ENCODE peak calls at places on chromosome 3, in four cellular contexts. D is GM23338, Y is PC-9, E is A673. Q is an unnamed sample. For H3K4me1, the result is how much of the 10 kb centered on the place peaks cover.

GRCh38 chr3:63972196-63972595 is 51.1 kb downstream of the PSMD6 start:
- DNase-seq in D (no peak), Y (no peak), E (no peak), Q (no peak)

GRCh38 chr3:146125946-146126345 is 35.0 kb downstream of the PLOD2 start:
- DNase-seq in D (no peak), Y (no peak), E (peak), Q (peak)

GRCh38 chr3:16350041-16350952 is 85.3 kb downstream of the OXNAD1 start:
- DNase-seq in D (no peak), Y (peak), E (peak), Q (no peak)

GRCh38 chr3:124260206-124260915 is 268.4 kb upstream of the ROPN1 start:
- DNase-seq in D (no peak), Y (peak), E (peak), Q (no peak)

GRCh38 chr3:192033246-192033645 is 572.3 kb downstream of the PYDC2 start:
- DNase-seq in D (no peak), Y (no peak), E (no peak), Q (no peak)

GRCh38 chr3:77947671-77948070 is 907.8 kb downstream of the ROBO2 start:
- DNase-seq in D (no peak), Y (no peak), E (no peak), Q (no peak)

GRCh38 chr3:122977645-122978466 is 49.7 kb downstream of the SEMA5B start:
- DNase-seq in D (peak), Y (peak), E (peak), Q (peak)

GRCh38 chr3:55906896-55907295 is 419.8 kb upstream of the WNT5A start:
- DNase-seq in D (no peak), Y (no peak), E (no peak), Q (no peak)

GRCh38 chr3:62567097-62568021 is 194.0 kb upstream of the FEZF2 start:
- DNase-seq in D (no peak), Y (peak), E (no peak), Q (peak)

GRCh38 chr3:30795176-30795575 is 99.3 kb downstream of the GADL1 start:
- DNase-seq in D (no peak), Y (no peak), E (peak), Q (no peak)

GRCh38 chr3:177516130-177517011 is 319.1 kb upstream of the TBL1XR1 start:
- DNase-seq in D (peak), Y (no peak), E (peak), Q (no peak)

GRCh38 chr3:29440321-29441019 is 159.6 kb downstream of the RBMS3 start:
- DNase-seq in D (peak), Y (peak), E (peak), Q (peak)

GRCh38 chr3:20073683-20074082 is 33.4 kb downstream of the KAT2B start:
- DNase-seq in D (peak), Y (no peak), E (peak), Q (no peak)

GRCh38 chr3:69012836-69013255 is 638 bp downstream of the EOGT start:
- DNase-seq in D (peak), Y (no peak), E (no peak), Q (peak)

GRCh38 chr3:10378246-10378645 is 57.3 kb upstream of the SEC13 start:
- DNase-seq in D (no peak), Y (no peak), E (no peak), Q (no peak)

GRCh38 chr3:124542483-124542882 is 187.8 kb upstream of the UMPS start:
- DNase-seq in D (peak), Y (no peak), E (no peak), Q (no peak)

GRCh38 chr3:194944526-194944925 is 258.8 kb downstream of the FAM43A start:
- DNase-seq in D (no peak), Y (no peak), E (no peak), Q (no peak)

GRCh38 chr3:106688463-106688862 is 688.8 kb upstream of the CCDC54 start:
- DNase-seq in D (no peak), Y (peak), E (peak), Q (peak)

GRCh38 chr3:97485206-97485605 is 279.4 kb upstream of the ARL6 start:
- DNase-seq in D (no peak), Y (no peak), E (no peak), Q (no peak)

GRCh38 chr3:41640076-41640475 is 321.8 kb downstream of the ULK4 start:
- DNase-seq in D (no peak), Y (no peak), E (no peak), Q (no peak)

GRCh38 chr3:30723211-30723610 is 116.8 kb downstream of the TGFBR2 start:
- DNase-seq in D (no peak), Y (no peak), E (no peak), Q (no peak)

GRCh38 chr3:158918008-158918407 is 116.2 kb downstream of the MFSD1 start:
- DNase-seq in D (peak), Y (peak), E (peak), Q (peak)

GRCh38 chr3:45551214-45552010 is 43.1 kb upstream of the LIMD1 start:
- DNase-seq in D (no peak), Y (peak), E (peak), Q (peak)

GRCh38 chr3:117719316-117719926 is 1009.8 kb downstream of the TUSC7 start:
- DNase-seq in D (peak), Y (no peak), E (peak), Q (peak)

GRCh38 chr3:34483290-34483887 is 685.0 kb downstream of the PDCD6IP start:
- DNase-seq in D (no peak), Y (no peak), E (peak), Q (no peak)

GRCh38 chr3:152443212-152444023 is 174.7 kb downstream of the MBNL1 start:
- DNase-seq in D (no peak), Y (no peak), E (peak), Q (no peak)
- H3K4me1 ChIP-seq in D (under half), Y (under half), E (under half), Q (under half)

DNA sequence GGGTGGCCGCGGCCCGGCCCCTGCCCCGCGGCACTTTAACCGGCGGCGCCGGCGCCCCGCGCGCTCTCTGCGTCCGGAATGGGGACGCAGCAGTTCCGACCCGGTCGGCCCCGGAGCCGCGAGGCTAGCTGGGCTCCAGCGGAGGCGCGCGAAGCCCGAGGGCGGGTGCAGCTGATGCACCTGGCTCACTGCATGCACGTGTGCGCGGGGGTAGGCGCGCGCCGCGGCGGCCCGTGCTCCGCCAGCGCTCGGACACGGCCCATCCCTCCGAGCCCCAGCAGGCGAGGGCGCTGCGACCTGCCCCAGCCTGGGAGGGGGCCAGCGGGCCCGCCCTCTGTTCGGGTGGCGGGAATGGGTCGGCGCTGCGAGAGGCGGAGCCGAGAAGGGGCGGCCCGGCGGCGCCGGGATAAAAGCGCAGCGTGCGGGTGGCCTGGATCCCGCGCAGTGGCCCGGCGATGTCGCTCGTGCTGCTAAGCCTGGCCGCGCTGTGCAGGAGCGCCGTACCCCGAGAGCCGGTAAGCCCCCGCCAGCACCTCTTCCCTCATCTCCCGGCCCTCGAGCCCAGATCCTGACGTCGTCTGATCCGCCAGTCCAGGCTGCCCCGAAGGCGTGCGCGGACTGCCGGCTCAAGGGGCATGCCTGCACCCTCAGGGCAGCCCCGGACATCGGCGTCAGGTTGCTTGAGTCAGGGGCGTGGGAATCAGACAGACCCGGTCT is at the start of the genes CHDH and IL17RB:
- DNase-seq in D (peak), Y (no peak), E (no peak), Q (peak)
- TF ChIP-seq EZH2 in D (no peak), Y (no peak), E (peak), Q (no peak)

GRCh38 chr3:50324351-50325144 is 2.0 kb upstream of the HYAL2 start:
- DNase-seq in D (peak), Y (peak), E (peak), Q (peak)

GRCh38 chr3:50323614-50324199 is 1.2 kb upstream of the HYAL2 start:
- DNase-seq in D (no peak), Y (no peak), E (no peak), Q (no peak)

GRCh38 chr3:50322386-50323091 is at the start of gene HYAL2:
- DNase-seq in D (peak), Y (no peak), E (no peak), Q (no peak)

GRCh38 chr3:50321844-50322385 is 630 bp downstream of the HYAL2 start:
- DNase-seq in D (no peak), Y (no peak), E (no peak), Q (no peak)

DNA sequence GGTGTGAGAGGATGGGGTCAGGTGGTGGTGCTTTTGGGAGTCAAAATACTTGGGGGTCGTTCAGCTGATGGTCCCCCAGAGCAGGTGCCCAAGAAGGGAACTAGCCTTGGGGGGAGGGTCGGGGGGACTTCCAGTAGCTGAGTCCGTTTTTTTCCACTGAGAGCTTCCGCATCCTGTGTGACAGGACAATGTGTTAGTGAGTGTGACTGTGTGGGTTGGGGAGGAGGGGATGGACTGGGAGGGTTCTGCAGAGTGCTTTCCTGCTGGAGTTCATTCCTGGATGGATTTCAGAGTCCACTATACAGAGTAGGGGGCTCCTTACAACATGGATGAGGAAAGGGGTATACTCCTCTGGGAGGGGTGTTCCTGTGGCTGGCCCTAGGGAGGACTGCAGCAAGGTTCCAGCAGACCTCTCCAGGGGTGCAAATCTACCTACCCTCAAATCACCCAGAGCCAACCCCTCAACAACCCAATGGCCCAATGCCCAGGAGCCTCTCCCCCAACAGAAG is 601 bp upstream of the HYAL2 start:
- DNase-seq in D (no peak), Y (no peak), E (no peak), Q (no peak)
- H3K4me3 ChIP-seq in D (peak), Y (no peak), E (no peak), Q (no peak)

GRCh38 chr3:171385086-171385485 is 75.1 kb downstream of the TNIK start:
- DNase-seq in D (peak), Y (no peak), E (no peak), Q (no peak)
- H3K4me1 ChIP-seq in D (under half), Y (under half), E (under half), Q (under half)

GRCh38 chr3:138960417-138960852 is 13.4 kb downstream of the FOXL2NB start:
- DNase-seq in D (no peak), Y (no peak), E (no peak), Q (no peak)
- TF ChIP-seq EZH2 in D (no peak), Y (no peak), E (no peak), Q (no peak)

GRCh38 chr3:94008253-94008652 is 20.1 kb downstream of the STX19 start:
- DNase-seq in D (no peak), Y (no peak), E (no peak), Q (no peak)

GRCh38 chr3:94001825-94002495 is 22.0 kb downstream of the ARL13B start:
- DNase-seq in D (no peak), Y (no peak), E (no peak), Q (no peak)

GRCh38 chr3:94001191-94001590 is 21.2 kb downstream of the ARL13B start:
- DNase-seq in D (no peak), Y (no peak), E (no peak), Q (no peak)

GRCh38 chr3:94009612-94010011 is 18.8 kb downstream of the STX19 start:
- DNase-seq in D (no peak), Y (no peak), E (peak), Q (no peak)

DNA sequence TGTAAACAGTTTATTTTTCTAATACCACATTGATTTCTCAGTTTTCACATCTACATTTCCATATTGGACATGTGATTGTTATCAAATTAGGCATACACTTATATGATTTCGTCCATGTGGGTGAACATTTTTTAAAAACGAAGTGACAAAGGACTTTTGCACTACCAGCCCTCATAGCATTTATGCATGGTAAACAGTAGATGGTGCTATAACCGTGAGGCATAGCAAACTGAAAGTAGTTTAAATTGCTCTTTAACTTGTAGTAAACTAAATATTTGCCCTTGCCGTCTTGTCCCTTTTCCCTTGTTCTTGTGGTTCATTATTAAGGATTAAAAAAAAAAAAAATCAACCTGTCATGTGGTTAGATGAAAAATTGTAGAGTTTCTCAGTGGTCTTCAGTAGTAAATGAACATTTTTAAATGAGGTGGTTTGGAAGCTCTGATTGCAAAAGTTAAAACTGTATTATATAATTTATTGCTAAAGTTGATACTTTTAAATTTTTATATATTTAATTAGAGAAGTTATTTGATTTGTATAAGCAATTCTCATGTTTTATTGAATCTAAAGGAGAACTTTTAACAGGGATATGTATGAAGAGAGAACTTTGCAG is 24.0 kb downstream of the STX19 start:
- DNase-seq in D (peak), Y (no peak), E (peak), Q (peak)
- H3K4me3 ChIP-seq in D (no peak), Y (peak), E (no peak), Q (no peak)